ENCODE peak calls at places on chromosomes 16 and 17, in eight cellular contexts. One of them, this sample, is unnamed.

GRCh38 chr16:79509221-79509631 is 91.3 kb downstream of the MAF start:
- DNase-seq in pancreas: no peak
- DNase-seq in mesendoderm: no peak
- DNase-seq in esophagus squamous epithelium: no peak
- DNase-seq in breast epithelium: peak
- DNase-seq in dorsolateral prefrontal cortex: peak
- DNase-seq in AG04450: no peak
- DNase-seq in fibroblast of lung: no peak
- DNase-seq in this sample: peak

GRCh38 chr17:7213895-7214299 is 5.7 kb downstream of the DLG4 start:
- DNase-seq in mesendoderm: peak
- DNase-seq in esophagus squamous epithelium: no peak
- DNase-seq in fibroblast of lung: peak
- DNase-seq in dorsolateral prefrontal cortex: peak
- DNase-seq in AG04450: no peak
- DNase-seq in pancreas: peak
- DNase-seq in breast epithelium: no peak
- DNase-seq in this sample: no peak

GRCh38 chr17:81019563-81020442 is 15.1 kb upstream of the BAIAP2 start:
- DNase-seq in esophagus squamous epithelium: no peak
- DNase-seq in breast epithelium: no peak
- DNase-seq in AG04450: no peak
- DNase-seq in mesendoderm: no peak
- DNase-seq in dorsolateral prefrontal cortex: no peak
- DNase-seq in fibroblast of lung: no peak
- DNase-seq in pancreas: no peak
- DNase-seq in this sample: no peak

GRCh38 chr17:29712677-29713076 is 90.0 kb upstream of the CORO6 start:
- DNase-seq in fibroblast of lung: no peak
- DNase-seq in AG04450: no peak
- DNase-seq in mesendoderm: no peak
- DNase-seq in pancreas: no peak
- DNase-seq in breast epithelium: no peak
- DNase-seq in esophagus squamous epithelium: no peak
- DNase-seq in dorsolateral prefrontal cortex: no peak
- DNase-seq in this sample: no peak

GRCh38 chr17:70622382-70623260 is 453.3 kb downstream of the KCNJ2 start:
- DNase-seq in pancreas: peak
- DNase-seq in esophagus squamous epithelium: no peak
- DNase-seq in fibroblast of lung: peak
- DNase-seq in dorsolateral prefrontal cortex: peak
- DNase-seq in AG04450: no peak
- DNase-seq in mesendoderm: peak
- DNase-seq in breast epithelium: no peak
- DNase-seq in this sample: peak

GRCh38 chr17:48595107-48595999 is 1.8 kb upstream of the HOXB5 start:
- DNase-seq in AG04450: no peak
- DNase-seq in pancreas: no peak
- DNase-seq in breast epithelium: no peak
- DNase-seq in fibroblast of lung: no peak
- DNase-seq in mesendoderm: no peak
- DNase-seq in esophagus squamous epithelium: no peak
- DNase-seq in dorsolateral prefrontal cortex: no peak
- DNase-seq in this sample: no peak

GRCh38 chr16:86509759-86510464 is 415 bp upstream of the FOXF1 start:
- DNase-seq in fibroblast of lung: peak
- DNase-seq in pancreas: no peak
- DNase-seq in AG04450: peak
- DNase-seq in mesendoderm: peak
- DNase-seq in dorsolateral prefrontal cortex: no peak
- DNase-seq in esophagus squamous epithelium: no peak
- DNase-seq in breast epithelium: no peak
- DNase-seq in this sample: no peak

GRCh38 chr17:19513897-19514488 is 19.7 kb upstream of the SLC47A1 start:
- DNase-seq in esophagus squamous epithelium: no peak
- DNase-seq in fibroblast of lung: peak
- DNase-seq in breast epithelium: peak
- DNase-seq in AG04450: peak
- DNase-seq in dorsolateral prefrontal cortex: peak
- DNase-seq in pancreas: peak
- DNase-seq in mesendoderm: peak
- DNase-seq in this sample: peak

GRCh38 chr17:67718325-67718941 is 697 bp downstream of the NOL11 start:
- DNase-seq in fibroblast of lung: peak
- DNase-seq in pancreas: no peak
- DNase-seq in esophagus squamous epithelium: no peak
- DNase-seq in dorsolateral prefrontal cortex: no peak
- DNase-seq in AG04450: no peak
- DNase-seq in mesendoderm: peak
- DNase-seq in breast epithelium: no peak
- DNase-seq in this sample: no peak

GRCh38 chr17:42178817-42179216 is 2.1 kb downstream of the KCNH4 start:
- DNase-seq in fibroblast of lung: no peak
- DNase-seq in AG04450: no peak
- DNase-seq in dorsolateral prefrontal cortex: no peak
- DNase-seq in pancreas: no peak
- DNase-seq in breast epithelium: no peak
- DNase-seq in esophagus squamous epithelium: no peak
- DNase-seq in mesendoderm: no peak
- DNase-seq in this sample: no peak

GRCh38 chr17:6028294-6028693 is 41.9 kb upstream of the WSCD1 start:
- DNase-seq in AG04450: no peak
- DNase-seq in esophagus squamous epithelium: no peak
- DNase-seq in pancreas: no peak
- DNase-seq in breast epithelium: no peak
- DNase-seq in fibroblast of lung: no peak
- DNase-seq in dorsolateral prefrontal cortex: no peak
- DNase-seq in mesendoderm: no peak
- DNase-seq in this sample: no peak

GRCh38 chr16:4777339-4778049 is 10.5 kb upstream of the ZNF500 start:
- DNase-seq in pancreas: no peak
- DNase-seq in dorsolateral prefrontal cortex: no peak
- DNase-seq in AG04450: no peak
- DNase-seq in esophagus squamous epithelium: no peak
- DNase-seq in fibroblast of lung: no peak
- DNase-seq in breast epithelium: no peak
- DNase-seq in mesendoderm: no peak
- DNase-seq in this sample: no peak

GRCh38 chr17:32931686-32932085 is 3.7 kb downstream of the TMEM98 start:
- DNase-seq in AG04450: no peak
- DNase-seq in fibroblast of lung: peak
- DNase-seq in esophagus squamous epithelium: no peak
- DNase-seq in mesendoderm: no peak
- DNase-seq in dorsolateral prefrontal cortex: no peak
- DNase-seq in pancreas: no peak
- DNase-seq in breast epithelium: no peak
- DNase-seq in this sample: no peak

GRCh38 chr17:46000292-46000691 is 1.2 kb downstream of the STH start:
- DNase-seq in mesendoderm: no peak
- DNase-seq in dorsolateral prefrontal cortex: no peak
- DNase-seq in AG04450: no peak
- DNase-seq in breast epithelium: no peak
- DNase-seq in pancreas: no peak
- DNase-seq in fibroblast of lung: no peak
- DNase-seq in esophagus squamous epithelium: no peak
- DNase-seq in this sample: no peak

GRCh38 chr17:18332909-18333489 is 17.9 kb downstream of the SMCR8 start:
- DNase-seq in esophagus squamous epithelium: no peak
- DNase-seq in pancreas: no peak
- DNase-seq in mesendoderm: no peak
- DNase-seq in dorsolateral prefrontal cortex: no peak
- DNase-seq in AG04450: no peak
- DNase-seq in breast epithelium: no peak
- DNase-seq in fibroblast of lung: no peak
- DNase-seq in this sample: no peak

GRCh38 chr16:89945654-89946053 is 2.9 kb upstream of the DEF8 start:
- DNase-seq in fibroblast of lung: no peak
- DNase-seq in dorsolateral prefrontal cortex: no peak
- DNase-seq in esophagus squamous epithelium: no peak
- DNase-seq in AG04450: no peak
- DNase-seq in pancreas: no peak
- DNase-seq in mesendoderm: no peak
- DNase-seq in breast epithelium: no peak
- DNase-seq in this sample: no peak

GRCh38 chr16:35795361-35796029 is 2336.1 kb downstream of the TP53TG3F start:
- DNase-seq in mesendoderm: no peak
- DNase-seq in pancreas: no peak
- DNase-seq in breast epithelium: no peak
- DNase-seq in dorsolateral prefrontal cortex: no peak
- DNase-seq in AG04450: no peak
- DNase-seq in esophagus squamous epithelium: no peak
- DNase-seq in fibroblast of lung: no peak
- DNase-seq in this sample: no peak

GRCh38 chr17:79019631-79020584 is 4.1 kb upstream of the C1QTNF1 start:
- DNase-seq in pancreas: no peak
- DNase-seq in AG04450: peak
- DNase-seq in fibroblast of lung: peak
- DNase-seq in dorsolateral prefrontal cortex: no peak
- DNase-seq in mesendoderm: peak
- DNase-seq in esophagus squamous epithelium: no peak
- DNase-seq in breast epithelium: no peak
- DNase-seq in this sample: no peak

DNA sequence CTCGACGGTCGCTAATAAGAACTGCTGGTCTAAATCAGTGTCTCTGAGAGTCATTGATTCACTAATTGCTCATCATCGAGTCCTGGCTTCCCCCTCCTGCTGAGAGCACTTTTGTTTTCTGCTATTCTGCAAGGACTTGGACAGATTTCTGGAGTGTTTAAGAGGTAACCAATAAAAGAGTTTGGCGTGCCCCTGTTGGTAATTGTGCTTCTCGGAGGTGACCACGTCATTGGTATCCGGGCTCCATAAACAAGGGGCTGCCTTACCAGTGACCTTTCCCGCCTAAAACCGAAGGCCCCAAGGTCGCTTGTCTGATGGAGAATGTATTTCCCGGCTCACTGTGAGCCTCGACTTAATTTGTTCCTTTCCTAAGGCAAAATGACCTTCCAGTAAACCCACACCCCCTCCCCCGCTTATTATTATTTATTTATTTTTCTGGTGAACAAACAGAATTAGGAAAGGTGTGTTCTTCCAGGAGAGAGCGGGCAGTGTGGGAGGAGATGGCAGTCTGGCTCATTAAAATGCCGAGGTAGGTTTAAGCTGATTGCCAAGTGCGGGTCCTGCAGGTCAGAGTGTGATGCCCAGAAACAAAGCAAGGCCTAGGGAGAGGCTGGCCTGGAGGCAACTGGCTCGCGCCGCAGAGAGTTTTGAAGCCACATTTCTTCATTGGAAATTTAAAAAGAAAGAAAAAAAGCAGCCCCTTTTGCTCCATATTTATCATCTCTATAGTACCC is 30.2 kb downstream of the MSI2 start:
- DNase-seq in breast epithelium: no peak
- DNase-seq in dorsolateral prefrontal cortex: no peak
- DNase-seq in AG04450: no peak
- DNase-seq in esophagus squamous epithelium: no peak
- DNase-seq in mesendoderm: no peak
- DNase-seq in pancreas: no peak
- DNase-seq in fibroblast of lung: peak
- DNase-seq in this sample: no peak
- H3K27ac ChIP-seq in breast epithelium: peak
- H3K27ac ChIP-seq in dorsolateral prefrontal cortex: peak
- H3K27ac ChIP-seq in AG04450: no peak
- H3K27ac ChIP-seq in esophagus squamous epithelium: no peak
- H3K27ac ChIP-seq in mesendoderm: no peak
- H3K27ac ChIP-seq in pancreas: no peak
- H3K27ac ChIP-seq in fibroblast of lung: no peak
- H3K27ac ChIP-seq in this sample: no peak

GRCh38 chr17:39782481-39782880 is 44.7 kb downstream of the GRB7 start:
- DNase-seq in dorsolateral prefrontal cortex: no peak
- DNase-seq in fibroblast of lung: peak
- DNase-seq in breast epithelium: no peak
- DNase-seq in AG04450: no peak
- DNase-seq in mesendoderm: no peak
- DNase-seq in esophagus squamous epithelium: no peak
- DNase-seq in pancreas: no peak
- DNase-seq in this sample: no peak
- H3K27ac ChIP-seq in dorsolateral prefrontal cortex: no peak
- H3K27ac ChIP-seq in fibroblast of lung: no peak
- H3K27ac ChIP-seq in breast epithelium: no peak
- H3K27ac ChIP-seq in AG04450: no peak
- H3K27ac ChIP-seq in mesendoderm: no peak
- H3K27ac ChIP-seq in esophagus squamous epithelium: no peak
- H3K27ac ChIP-seq in pancreas: peak
- H3K27ac ChIP-seq in this sample: no peak

GRCh38 chr16:67989322-67990017 is 9.2 kb upstream of the DPEP3 start:
- DNase-seq in esophagus squamous epithelium: no peak
- DNase-seq in AG04450: no peak
- DNase-seq in breast epithelium: no peak
- DNase-seq in pancreas: no peak
- DNase-seq in mesendoderm: no peak
- DNase-seq in fibroblast of lung: no peak
- DNase-seq in dorsolateral prefrontal cortex: no peak
- DNase-seq in this sample: no peak
- H3K27ac ChIP-seq in esophagus squamous epithelium: no peak
- H3K27ac ChIP-seq in AG04450: no peak
- H3K27ac ChIP-seq in breast epithelium: no peak
- H3K27ac ChIP-seq in pancreas: no peak
- H3K27ac ChIP-seq in mesendoderm: no peak
- H3K27ac ChIP-seq in fibroblast of lung: no peak
- H3K27ac ChIP-seq in dorsolateral prefrontal cortex: no peak
- H3K27ac ChIP-seq in this sample: no peak

GRCh38 chr16:75340715-75341500 is 89.5 kb upstream of the BCAR1 start:
- DNase-seq in dorsolateral prefrontal cortex: no peak
- DNase-seq in breast epithelium: no peak
- DNase-seq in pancreas: no peak
- DNase-seq in fibroblast of lung: peak
- DNase-seq in esophagus squamous epithelium: no peak
- DNase-seq in mesendoderm: peak
- DNase-seq in AG04450: no peak
- DNase-seq in this sample: no peak

GRCh38 chr16:75337430-75337829 is 86.0 kb upstream of the BCAR1 start:
- DNase-seq in dorsolateral prefrontal cortex: no peak
- DNase-seq in AG04450: no peak
- DNase-seq in mesendoderm: no peak
- DNase-seq in fibroblast of lung: no peak
- DNase-seq in esophagus squamous epithelium: no peak
- DNase-seq in breast epithelium: no peak
- DNase-seq in pancreas: no peak
- DNase-seq in this sample: no peak

GRCh38 chr16:75343311-75343710 is 90.0 kb downstream of the CFDP1 start:
- DNase-seq in esophagus squamous epithelium: no peak
- DNase-seq in pancreas: no peak
- DNase-seq in mesendoderm: no peak
- DNase-seq in AG04450: no peak
- DNase-seq in dorsolateral prefrontal cortex: no peak
- DNase-seq in fibroblast of lung: no peak
- DNase-seq in breast epithelium: no peak
- DNase-seq in this sample: no peak

GRCh38 chr16:75345711-75346110 is 87.6 kb downstream of the CFDP1 start:
- DNase-seq in breast epithelium: no peak
- DNase-seq in dorsolateral prefrontal cortex: no peak
- DNase-seq in AG04450: no peak
- DNase-seq in esophagus squamous epithelium: no peak
- DNase-seq in pancreas: no peak
- DNase-seq in mesendoderm: no peak
- DNase-seq in fibroblast of lung: no peak
- DNase-seq in this sample: no peak

GRCh38 chr16:75341934-75342811 is 90.7 kb upstream of the BCAR1 start:
- DNase-seq in breast epithelium: no peak
- DNase-seq in fibroblast of lung: peak
- DNase-seq in AG04450: no peak
- DNase-seq in dorsolateral prefrontal cortex: no peak
- DNase-seq in pancreas: no peak
- DNase-seq in esophagus squamous epithelium: no peak
- DNase-seq in mesendoderm: no peak
- DNase-seq in this sample: no peak
- H3K27ac ChIP-seq in breast epithelium: peak
- H3K27ac ChIP-seq in fibroblast of lung: no peak
- H3K27ac ChIP-seq in AG04450: no peak
- H3K27ac ChIP-seq in dorsolateral prefrontal cortex: no peak
- H3K27ac ChIP-seq in pancreas: peak
- H3K27ac ChIP-seq in esophagus squamous epithelium: peak
- H3K27ac ChIP-seq in mesendoderm: no peak
- H3K27ac ChIP-seq in this sample: no peak

GRCh38 chr16:54509406-54509931 is 222.9 kb upstream of the IRX3 start:
- DNase-seq in esophagus squamous epithelium: no peak
- DNase-seq in breast epithelium: no peak
- DNase-seq in fibroblast of lung: no peak
- DNase-seq in pancreas: no peak
- DNase-seq in dorsolateral prefrontal cortex: no peak
- DNase-seq in mesendoderm: no peak
- DNase-seq in AG04450: no peak
- DNase-seq in this sample: no peak
- H3K27ac ChIP-seq in esophagus squamous epithelium: no peak
- H3K27ac ChIP-seq in breast epithelium: peak
- H3K27ac ChIP-seq in fibroblast of lung: no peak
- H3K27ac ChIP-seq in pancreas: no peak
- H3K27ac ChIP-seq in dorsolateral prefrontal cortex: no peak
- H3K27ac ChIP-seq in mesendoderm: no peak
- H3K27ac ChIP-seq in AG04450: no peak
- H3K27ac ChIP-seq in this sample: no peak